ENCODE peak calls at places on chromosome 18, in five cellular contexts. One of them, this sample, is unnamed.

GRCh38 chr18:64253222-64253621 is 104.3 kb upstream of the LINC00305 start:
- DNase-seq in hippocampal formation: no peak
- DNase-seq in LHCN-M2: no peak
- DNase-seq in HuH-7: no peak
- DNase-seq in HFF-Myc: no peak
- DNase-seq in this sample: no peak

GRCh38 chr18:63320041-63320689 is 596 bp upstream of the BCL2 start:
- DNase-seq in hippocampal formation: peak; percentile 81
- DNase-seq in HFF-Myc: no peak
- DNase-seq in HuH-7: peak; percentile 43
- DNase-seq in LHCN-M2: peak; percentile 78
- DNase-seq in this sample: peak; percentile 41

GRCh38 chr18:55833543-55833942 is 245.6 kb upstream of the TCF4 start:
- DNase-seq in HuH-7: no peak
- DNase-seq in LHCN-M2: peak; percentile 100
- DNase-seq in hippocampal formation: no peak
- DNase-seq in HFF-Myc: peak; percentile 94
- DNase-seq in this sample: peak; percentile 95

GRCh38 chr18:74899554-74899953 is 301.9 kb downstream of the ZNF407 start:
- DNase-seq in LHCN-M2: no peak
- DNase-seq in HuH-7: no peak
- DNase-seq in hippocampal formation: no peak
- DNase-seq in HFF-Myc: no peak
- DNase-seq in this sample: no peak

GRCh38 chr18:22391571-22392359 is 25.9 kb downstream of the CTAGE1 start:
- DNase-seq in HuH-7: no peak
- DNase-seq in LHCN-M2: peak; percentile 43
- DNase-seq in HFF-Myc: peak; percentile 65
- DNase-seq in hippocampal formation: no peak
- DNase-seq in this sample: peak; percentile 65

GRCh38 chr18:41767960-41768359 is 187.1 kb upstream of the PIK3C3 start:
- DNase-seq in LHCN-M2: peak; percentile 29
- DNase-seq in hippocampal formation: no peak
- DNase-seq in HFF-Myc: no peak
- DNase-seq in HuH-7: no peak
- DNase-seq in this sample: peak; percentile 4

GRCh38 chr18:51523671-51524070 is 326.2 kb upstream of the MEX3C start:
- DNase-seq in HFF-Myc: no peak
- DNase-seq in LHCN-M2: no peak
- DNase-seq in HuH-7: no peak
- DNase-seq in hippocampal formation: peak; percentile 28
- DNase-seq in this sample: no peak

GRCh38 chr18:48931680-48932461 is 18.9 kb downstream of the SMAD7 start:
- DNase-seq in LHCN-M2: no peak
- DNase-seq in HFF-Myc: no peak
- DNase-seq in HuH-7: no peak
- DNase-seq in hippocampal formation: no peak
- DNase-seq in this sample: no peak

GRCh38 chr18:65363006-65363405 is 387.8 kb upstream of the CDH7 start:
- DNase-seq in LHCN-M2: no peak
- DNase-seq in hippocampal formation: no peak
- DNase-seq in HuH-7: no peak
- DNase-seq in HFF-Myc: no peak
- DNase-seq in this sample: no peak

GRCh38 chr18:44309185-44309584 is 371.5 kb upstream of the SETBP1 start:
- DNase-seq in hippocampal formation: no peak
- DNase-seq in LHCN-M2: peak; percentile 84
- DNase-seq in HFF-Myc: no peak
- DNase-seq in HuH-7: no peak
- DNase-seq in this sample: no peak

GRCh38 chr18:45805551-45805950 is 19.9 kb upstream of the SIGLEC15 start:
- DNase-seq in HuH-7: no peak
- DNase-seq in HFF-Myc: no peak
- DNase-seq in LHCN-M2: no peak
- DNase-seq in hippocampal formation: no peak
- DNase-seq in this sample: no peak

GRCh38 chr18:14941792-14942191 is 193.8 kb downstream of the ANKRD30B start:
- DNase-seq in HFF-Myc: no peak
- DNase-seq in HuH-7: no peak
- DNase-seq in LHCN-M2: no peak
- DNase-seq in hippocampal formation: no peak
- DNase-seq in this sample: no peak

GRCh38 chr18:23626451-23627279 is 36.0 kb downstream of the ANKRD29 start:
- DNase-seq in HFF-Myc: peak; percentile 65
- DNase-seq in HuH-7: no peak
- DNase-seq in LHCN-M2: peak; percentile 90
- DNase-seq in hippocampal formation: no peak
- DNase-seq in this sample: no peak

GRCh38 chr18:29540548-29540947 is 1363.6 kb upstream of the CDH2 start:
- DNase-seq in LHCN-M2: no peak
- DNase-seq in HFF-Myc: no peak
- DNase-seq in HuH-7: no peak
- DNase-seq in hippocampal formation: no peak
- DNase-seq in this sample: no peak

This sample was measured in AG04450.